ENCODE peak calls at places on chromosomes 6 and 20, in six cellular contexts. One of them, this sample, is unnamed. For H3K4me1, the result is how much of the 10 kb centered on the place peaks cover.

GRCh38 chr6:9233226-9233625 is 797.9 kb upstream of the SLC35B3 start:
- DNase-seq in hepatocyte: peak
- DNase-seq in sigmoid colon: no peak
- DNase-seq in naive thymus-derived CD4-positive, alpha-beta T cell: no peak
- DNase-seq in lower lobe of right lung: no peak
- DNase-seq in psoas muscle: no peak
- DNase-seq in this sample: no peak

GRCh38 chr20:2544211-2544610 is 7.8 kb downstream of the TMC2 start:
- DNase-seq in hepatocyte: no peak
- DNase-seq in sigmoid colon: no peak
- DNase-seq in naive thymus-derived CD4-positive, alpha-beta T cell: no peak
- DNase-seq in lower lobe of right lung: no peak
- DNase-seq in psoas muscle: no peak
- DNase-seq in this sample: no peak

GRCh38 chr20:58014628-58015315 is 213.7 kb downstream of the ANKRD60 start:
- DNase-seq in hepatocyte: no peak
- DNase-seq in sigmoid colon: no peak
- DNase-seq in naive thymus-derived CD4-positive, alpha-beta T cell: peak
- DNase-seq in lower lobe of right lung: no peak
- DNase-seq in psoas muscle: no peak
- DNase-seq in this sample: peak

GRCh38 chr6:157514659-157515496 is 133.9 kb downstream of the ZDHHC14 start:
- DNase-seq in hepatocyte: peak
- DNase-seq in sigmoid colon: no peak
- DNase-seq in naive thymus-derived CD4-positive, alpha-beta T cell: no peak
- DNase-seq in lower lobe of right lung: no peak
- DNase-seq in psoas muscle: peak
- DNase-seq in this sample: no peak

GRCh38 chr6:14692208-14692607 is 553.7 kb upstream of the JARID2 start:
- DNase-seq in hepatocyte: no peak
- DNase-seq in sigmoid colon: no peak
- DNase-seq in naive thymus-derived CD4-positive, alpha-beta T cell: no peak
- DNase-seq in lower lobe of right lung: no peak
- DNase-seq in psoas muscle: no peak
- DNase-seq in this sample: no peak

GRCh38 chr6:144268821-144269220 is 16.3 kb upstream of the UTRN start:
- DNase-seq in hepatocyte: no peak
- DNase-seq in sigmoid colon: no peak
- DNase-seq in naive thymus-derived CD4-positive, alpha-beta T cell: no peak
- DNase-seq in lower lobe of right lung: no peak
- DNase-seq in psoas muscle: no peak
- DNase-seq in this sample: no peak

GRCh38 chr6:24673625-24674024 is 6.7 kb downstream of the ACOT13 start:
- DNase-seq in hepatocyte: no peak
- DNase-seq in sigmoid colon: no peak
- DNase-seq in naive thymus-derived CD4-positive, alpha-beta T cell: no peak
- DNase-seq in lower lobe of right lung: no peak
- DNase-seq in psoas muscle: no peak
- DNase-seq in this sample: no peak

GRCh38 chr6:14857501-14857900 is 388.4 kb upstream of the JARID2 start:
- DNase-seq in hepatocyte: no peak
- DNase-seq in sigmoid colon: no peak
- DNase-seq in naive thymus-derived CD4-positive, alpha-beta T cell: peak
- DNase-seq in lower lobe of right lung: peak
- DNase-seq in psoas muscle: peak
- DNase-seq in this sample: no peak

GRCh38 chr6:13373488-13373886 is 45.1 kb upstream of the TBC1D7 start:
- DNase-seq in hepatocyte: no peak
- DNase-seq in sigmoid colon: no peak
- DNase-seq in naive thymus-derived CD4-positive, alpha-beta T cell: no peak
- DNase-seq in lower lobe of right lung: no peak
- DNase-seq in psoas muscle: no peak
- DNase-seq in this sample: no peak

GRCh38 chr6:151232899-151233298 is 6.9 kb upstream of the AKAP12 start:
- DNase-seq in hepatocyte: no peak
- DNase-seq in sigmoid colon: no peak
- DNase-seq in naive thymus-derived CD4-positive, alpha-beta T cell: no peak
- DNase-seq in lower lobe of right lung: no peak
- DNase-seq in psoas muscle: no peak
- DNase-seq in this sample: no peak

GRCh38 chr6:151229401-151230276 is 10.1 kb upstream of the AKAP12 start:
- DNase-seq in hepatocyte: no peak
- DNase-seq in sigmoid colon: no peak
- DNase-seq in naive thymus-derived CD4-positive, alpha-beta T cell: no peak
- DNase-seq in lower lobe of right lung: no peak
- DNase-seq in psoas muscle: no peak
- DNase-seq in this sample: no peak

GRCh38 chr6:151230277-151230577 is 9.5 kb upstream of the AKAP12 start:
- DNase-seq in hepatocyte: no peak
- DNase-seq in sigmoid colon: no peak
- DNase-seq in naive thymus-derived CD4-positive, alpha-beta T cell: no peak
- DNase-seq in lower lobe of right lung: no peak
- DNase-seq in psoas muscle: no peak
- DNase-seq in this sample: no peak

GRCh38 chr6:151236668-151237401 is 2.9 kb upstream of the AKAP12 start:
- DNase-seq in hepatocyte: no peak
- DNase-seq in sigmoid colon: no peak
- DNase-seq in naive thymus-derived CD4-positive, alpha-beta T cell: no peak
- DNase-seq in lower lobe of right lung: no peak
- DNase-seq in psoas muscle: no peak
- DNase-seq in this sample: no peak

DNA sequence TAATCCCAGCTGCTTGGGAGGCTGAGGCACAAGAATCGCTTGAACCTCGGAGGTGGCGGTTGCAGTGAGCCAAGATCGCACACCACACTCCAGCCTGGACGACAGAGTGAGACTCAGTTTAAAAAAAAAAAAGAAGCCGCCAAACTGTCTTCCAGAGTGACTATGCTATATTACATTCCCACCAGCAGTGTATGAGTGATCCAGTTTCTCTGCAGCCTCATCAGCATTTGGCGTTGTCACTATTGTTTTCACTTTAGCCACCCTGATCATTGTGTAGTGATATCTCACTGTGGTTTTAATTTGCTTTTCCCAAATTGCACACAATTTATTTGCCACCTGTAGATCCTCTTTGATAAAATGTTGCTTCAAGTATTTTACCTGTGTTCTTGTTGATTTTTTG is 6.0 kb upstream of the AKAP12 start:
- DNase-seq in hepatocyte: no peak
- DNase-seq in sigmoid colon: no peak
- DNase-seq in naive thymus-derived CD4-positive, alpha-beta T cell: no peak
- DNase-seq in lower lobe of right lung: no peak
- DNase-seq in psoas muscle: no peak
- DNase-seq in this sample: no peak
- H3K27ac ChIP-seq in hepatocyte: no peak
- H3K27ac ChIP-seq in sigmoid colon: no peak
- H3K27ac ChIP-seq in naive thymus-derived CD4-positive, alpha-beta T cell: no peak
- H3K27ac ChIP-seq in lower lobe of right lung: no peak
- H3K27ac ChIP-seq in psoas muscle: no peak
- H3K27ac ChIP-seq in this sample: no peak

DNA sequence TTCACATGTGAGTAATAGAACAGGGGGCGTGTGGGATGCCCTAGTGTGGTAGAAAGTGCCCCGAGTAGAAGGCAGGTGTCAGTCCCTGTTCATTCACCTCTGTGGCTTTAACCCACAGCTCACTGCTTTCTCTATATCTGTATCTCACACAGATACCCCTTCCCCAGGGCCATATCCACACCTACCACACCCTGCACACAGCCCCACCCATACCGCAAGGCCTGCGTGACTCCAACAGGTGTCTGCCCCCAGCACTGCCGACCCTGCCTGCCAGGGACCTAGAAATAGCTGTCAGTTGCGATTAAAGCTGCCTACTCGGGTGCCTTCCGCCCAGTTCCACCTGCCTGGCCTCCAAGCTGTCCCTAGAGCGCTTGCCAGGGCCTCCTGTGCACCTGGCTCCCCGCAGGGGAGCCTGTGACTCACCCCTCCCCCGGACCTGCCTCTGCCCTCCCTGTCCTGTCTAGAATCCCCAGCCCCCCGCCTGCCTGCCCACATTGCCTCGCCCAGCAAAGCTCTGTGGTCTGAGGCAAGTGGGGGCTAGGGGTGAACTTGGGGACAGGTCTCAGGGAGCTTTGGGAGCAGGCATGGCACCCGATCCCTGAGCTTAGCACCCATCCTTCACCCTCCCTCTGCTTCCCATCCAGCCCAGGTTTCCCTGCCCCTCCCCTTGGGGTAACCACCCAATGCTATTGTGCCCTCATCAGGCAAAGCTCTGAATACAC is 38.3 kb upstream of the ID1 start:
- DNase-seq in hepatocyte: peak
- DNase-seq in sigmoid colon: no peak
- DNase-seq in naive thymus-derived CD4-positive, alpha-beta T cell: no peak
- DNase-seq in lower lobe of right lung: no peak
- DNase-seq in psoas muscle: no peak
- DNase-seq in this sample: peak
- H3K4me3 ChIP-seq in hepatocyte: no peak
- H3K4me3 ChIP-seq in sigmoid colon: no peak
- H3K4me3 ChIP-seq in naive thymus-derived CD4-positive, alpha-beta T cell: no peak
- H3K4me3 ChIP-seq in lower lobe of right lung: no peak
- H3K4me3 ChIP-seq in psoas muscle: no peak
- H3K4me3 ChIP-seq in this sample: peak

GRCh38 chr20:1327827-1328679 is 886 bp downstream of the SDCBP2 start:
- DNase-seq in hepatocyte: peak
- DNase-seq in sigmoid colon: peak
- DNase-seq in naive thymus-derived CD4-positive, alpha-beta T cell: no peak
- DNase-seq in lower lobe of right lung: no peak
- DNase-seq in psoas muscle: no peak
- DNase-seq in this sample: peak
- H3K4me1 ChIP-seq in hepatocyte: under half
- H3K4me1 ChIP-seq in sigmoid colon: half or more
- H3K4me1 ChIP-seq in naive thymus-derived CD4-positive, alpha-beta T cell: under half
- H3K4me1 ChIP-seq in lower lobe of right lung: half or more
- H3K4me1 ChIP-seq in psoas muscle: half or more
- H3K4me1 ChIP-seq in this sample: under half

GRCh38 chr6:167547328-167547692 is 222.4 kb downstream of the TTLL2 start:
- DNase-seq in hepatocyte: no peak
- DNase-seq in sigmoid colon: no peak
- DNase-seq in naive thymus-derived CD4-positive, alpha-beta T cell: no peak
- DNase-seq in lower lobe of right lung: no peak
- DNase-seq in psoas muscle: no peak
- DNase-seq in this sample: no peak

GRCh38 chr6:167546611-167547327 is 221.9 kb downstream of the TTLL2 start:
- DNase-seq in hepatocyte: no peak
- DNase-seq in sigmoid colon: no peak
- DNase-seq in naive thymus-derived CD4-positive, alpha-beta T cell: no peak
- DNase-seq in lower lobe of right lung: no peak
- DNase-seq in psoas muscle: no peak
- DNase-seq in this sample: no peak

GRCh38 chr6:167541544-167541943 is 216.7 kb downstream of the TTLL2 start:
- DNase-seq in hepatocyte: no peak
- DNase-seq in sigmoid colon: no peak
- DNase-seq in naive thymus-derived CD4-positive, alpha-beta T cell: no peak
- DNase-seq in lower lobe of right lung: no peak
- DNase-seq in psoas muscle: no peak
- DNase-seq in this sample: no peak

GRCh38 chr6:167547751-167548150 is 222.9 kb downstream of the TTLL2 start:
- DNase-seq in hepatocyte: no peak
- DNase-seq in sigmoid colon: no peak
- DNase-seq in naive thymus-derived CD4-positive, alpha-beta T cell: no peak
- DNase-seq in lower lobe of right lung: no peak
- DNase-seq in psoas muscle: no peak
- DNase-seq in this sample: no peak

GRCh38 chr6:167543602-167544506 is 219.0 kb downstream of the TTLL2 start:
- DNase-seq in hepatocyte: no peak
- DNase-seq in sigmoid colon: peak
- DNase-seq in naive thymus-derived CD4-positive, alpha-beta T cell: no peak
- DNase-seq in lower lobe of right lung: no peak
- DNase-seq in psoas muscle: peak
- DNase-seq in this sample: no peak
- H3K27ac ChIP-seq in hepatocyte: peak
- H3K27ac ChIP-seq in sigmoid colon: peak
- H3K27ac ChIP-seq in naive thymus-derived CD4-positive, alpha-beta T cell: no peak
- H3K27ac ChIP-seq in lower lobe of right lung: peak
- H3K27ac ChIP-seq in psoas muscle: peak
- H3K27ac ChIP-seq in this sample: no peak

DNA sequence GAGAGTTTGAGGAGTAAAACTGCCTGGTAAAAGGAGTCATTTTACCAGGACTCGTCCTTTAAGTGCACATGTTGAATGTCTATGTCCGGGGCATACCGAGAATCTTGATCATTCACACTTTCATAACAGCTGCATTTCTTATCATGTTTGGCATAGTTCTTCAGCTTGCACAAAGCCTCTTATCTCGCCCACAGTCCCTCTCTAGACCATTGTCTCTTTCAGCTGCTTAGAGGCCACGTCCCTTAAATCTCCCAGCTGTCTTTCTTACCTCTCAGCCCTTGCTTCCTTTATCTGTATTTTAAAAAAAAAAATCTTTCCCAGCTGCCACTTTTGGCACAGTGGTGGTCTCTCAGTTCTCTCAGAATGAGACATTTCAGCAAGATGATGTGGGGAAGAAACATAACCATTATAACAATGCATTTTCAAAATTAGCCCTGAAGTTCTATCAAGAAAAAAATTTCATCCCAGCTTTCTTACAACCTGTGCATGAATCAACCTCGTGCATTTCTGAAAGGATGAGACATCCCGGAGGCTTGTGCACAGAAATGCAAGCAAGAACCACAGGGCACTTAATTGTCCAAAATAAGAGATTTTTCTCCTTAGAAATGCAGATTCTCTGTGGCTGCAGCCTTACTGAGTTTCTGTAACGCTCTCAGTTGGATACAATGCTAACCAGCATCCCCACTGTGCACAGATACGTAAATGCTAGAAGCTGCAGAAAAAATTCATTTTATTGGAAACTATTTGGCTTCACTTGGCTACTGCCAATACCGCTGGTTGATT is 24.2 kb downstream of the RBM24 start:
- DNase-seq in hepatocyte: no peak
- DNase-seq in sigmoid colon: no peak
- DNase-seq in naive thymus-derived CD4-positive, alpha-beta T cell: no peak
- DNase-seq in lower lobe of right lung: no peak
- DNase-seq in psoas muscle: no peak
- DNase-seq in this sample: no peak
- H3K4me3 ChIP-seq in hepatocyte: no peak
- H3K4me3 ChIP-seq in sigmoid colon: no peak
- H3K4me3 ChIP-seq in naive thymus-derived CD4-positive, alpha-beta T cell: no peak
- H3K4me3 ChIP-seq in lower lobe of right lung: no peak
- H3K4me3 ChIP-seq in psoas muscle: no peak
- H3K4me3 ChIP-seq in this sample: no peak

GRCh38 chr6:154476494-154476893 is 34.0 kb downstream of the CNKSR3 start:
- DNase-seq in hepatocyte: no peak
- DNase-seq in sigmoid colon: no peak
- DNase-seq in naive thymus-derived CD4-positive, alpha-beta T cell: no peak
- DNase-seq in lower lobe of right lung: no peak
- DNase-seq in psoas muscle: no peak
- DNase-seq in this sample: no peak
- H3K4me1 ChIP-seq in hepatocyte: under half
- H3K4me1 ChIP-seq in sigmoid colon: half or more
- H3K4me1 ChIP-seq in naive thymus-derived CD4-positive, alpha-beta T cell: under half
- H3K4me1 ChIP-seq in lower lobe of right lung: under half
- H3K4me1 ChIP-seq in psoas muscle: under half
- H3K4me1 ChIP-seq in this sample: under half